ENCODE peak calls at places on chromosomes 7 and 10, in nine cellular contexts. I is A549; J is right lobe of liver; H is psoas muscle; G is CD8-positive, alpha-beta T cell; P is upper lobe of right lung; X is left lung; K is naive thymus-derived CD4-positive, alpha-beta T cell; Z is spleen. O is an unnamed sample. For H3K9me3, the result is how much of the 10 kb centered on the place peaks cover.

GRCh38 chr7:88224596-88225275 is 4.9 kb upstream of the SRI start:
- DNase-seq in I (no peak), J (no peak), H (no peak), G (no peak), P (no peak), X (no peak), K (no peak), Z (no peak), O (no peak)

GRCh38 chr7:32102432-32102851 is 32.2 kb upstream of the PDE1C start:
- DNase-seq in I (no peak), J (no peak), H (no peak), G (no peak), P (no peak), X (no peak), K (no peak), Z (no peak), O (no peak)

GRCh38 chr10:117955171-117955570 is 91.6 kb downstream of the RAB11FIP2 start:
- DNase-seq in I (no peak), J (no peak), H (no peak), G (no peak), P (no peak), X (no peak), K (no peak), Z (no peak), O (no peak)

GRCh38 chr10:132748545-132749427 is 37.2 kb downstream of the NKX6-2 start:
- DNase-seq in I (no peak), J (no peak), H (no peak), G (no peak), P (no peak), X (no peak), K (no peak), Z (no peak), O (no peak)

GRCh38 chr10:36880898-36881297 is 244.5 kb upstream of the ANKRD30A start:
- DNase-seq in I (peak), J (no peak), H (no peak), G (no peak), P (no peak), X (no peak), K (no peak), Z (no peak), O (peak)

GRCh38 chr7:2107386-2108085 is 125.2 kb downstream of the MAD1L1 start:
- DNase-seq in I (no peak), J (no peak), H (no peak), G (no peak), P (no peak), X (no peak), K (no peak), Z (no peak), O (no peak)

GRCh38 chr10:90742189-90742588 is 115.7 kb downstream of the HTR7 start:
- DNase-seq in I (no peak), J (no peak), H (no peak), G (no peak), P (no peak), X (no peak), K (no peak), Z (no peak), O (no peak)

GRCh38 chr7:80496586-80496985 is 15.3 kb downstream of the GNAT3 start:
- DNase-seq in I (no peak), J (no peak), H (no peak), G (no peak), P (no peak), X (no peak), K (no peak), Z (no peak), O (no peak)

GRCh38 chr10:110671788-110672579 is 27.8 kb downstream of the RBM20 start:
- DNase-seq in I (peak), J (peak), H (peak), G (peak), P (peak), X (peak), K (peak), Z (peak), O (peak)

GRCh38 chr7:82755705-82756551 is 312.4 kb upstream of the CACNA2D1 start:
- DNase-seq in I (no peak), J (no peak), H (no peak), G (no peak), P (no peak), X (no peak), K (no peak), Z (no peak), O (no peak)

GRCh38 chr10:113752553-113752952 is 1.1 kb downstream of the PLEKHS1 start:
- DNase-seq in I (no peak), J (no peak), H (no peak), G (no peak), P (no peak), X (no peak), K (no peak), Z (no peak), O (no peak)

GRCh38 chr7:81926154-81926553 is 156.3 kb upstream of the HGF start:
- DNase-seq in I (no peak), J (no peak), H (no peak), G (no peak), P (no peak), X (no peak), K (no peak), Z (no peak), O (no peak)

GRCh38 chr10:126240483-126240882 is 147.8 kb downstream of the ADAM12 start:
- DNase-seq in I (no peak), J (no peak), H (no peak), G (no peak), P (no peak), X (peak), K (no peak), Z (no peak), O (no peak)

GRCh38 chr10:35000936-35001335 is 89.2 kb downstream of the CUL2 start:
- DNase-seq in I (no peak), J (no peak), H (no peak), G (no peak), P (no peak), X (no peak), K (no peak), Z (no peak), O (no peak)

GRCh38 chr10:56116684-56117083 is 244.4 kb downstream of the ZWINT start:
- DNase-seq in I (no peak), J (no peak), H (no peak), G (no peak), P (no peak), X (no peak), K (no peak), Z (no peak), O (peak)

GRCh38 chr7:94650652-94651051 is 5.3 kb downstream of the SGCE start:
- DNase-seq in I (no peak), J (no peak), H (no peak), G (no peak), P (no peak), X (no peak), K (no peak), Z (no peak), O (no peak)

GRCh38 chr7:81267508-81267907 is 348.7 kb upstream of the SEMA3C start:
- DNase-seq in I (no peak), J (no peak), H (no peak), G (no peak), P (no peak), X (no peak), K (no peak), Z (no peak), O (no peak)

GRCh38 chr7:158546626-158547025 is 41.0 kb downstream of the PTPRN2 start:
- DNase-seq in I (no peak), J (no peak), H (no peak), G (no peak), P (no peak), X (peak), K (no peak), Z (no peak), O (no peak)

GRCh38 chr7:158548726-158549125 is 38.9 kb downstream of the PTPRN2 start:
- DNase-seq in I (no peak), J (peak), H (no peak), G (no peak), P (no peak), X (peak), K (no peak), Z (peak), O (no peak)

GRCh38 chr7:158549176-158549833 is 38.3 kb downstream of the PTPRN2 start:
- DNase-seq in I (no peak), J (peak), H (peak), G (no peak), P (no peak), X (peak), K (no peak), Z (peak), O (no peak)

GRCh38 chr7:158546214-158546613 is 41.4 kb downstream of the PTPRN2 start:
- DNase-seq in I (no peak), J (no peak), H (no peak), G (no peak), P (no peak), X (peak), K (no peak), Z (no peak), O (no peak)

GRCh38 chr7:158547817-158548216 is 39.8 kb downstream of the PTPRN2 start:
- DNase-seq in I (no peak), J (no peak), H (no peak), G (no peak), P (no peak), X (peak), K (no peak), Z (no peak), O (no peak)
- H3K9me3 ChIP-seq in I (under half), J (under half), H (under half), G (under half), P (under half), X (under half), K (under half), Z (under half), O (under half)

GRCh38 chr7:50307368-50308012 is 3.0 kb downstream of the IKZF1 start:
- DNase-seq in I (no peak), J (no peak), H (no peak), G (peak), P (no peak), X (no peak), K (peak), Z (peak), O (no peak)

GRCh38 chr7:50308301-50309129 is 4.0 kb downstream of the IKZF1 start:
- DNase-seq in I (no peak), J (no peak), H (no peak), G (no peak), P (no peak), X (no peak), K (no peak), Z (no peak), O (no peak)

GRCh38 chr7:50310361-50310760 is 5.8 kb downstream of the IKZF1 start:
- DNase-seq in I (no peak), J (no peak), H (no peak), G (no peak), P (no peak), X (no peak), K (no peak), Z (no peak), O (no peak)

GRCh38 chr7:50309130-50309478 is 4.6 kb downstream of the IKZF1 start:
- DNase-seq in I (no peak), J (no peak), H (no peak), G (no peak), P (no peak), X (no peak), K (no peak), Z (no peak), O (no peak)

GRCh38 chr7:50309736-50310135 is 5.2 kb downstream of the IKZF1 start:
- DNase-seq in I (no peak), J (no peak), H (no peak), G (no peak), P (no peak), X (no peak), K (no peak), Z (no peak), O (no peak)
- H3K4me3 ChIP-seq in I (no peak), J (no peak), H (no peak), G (peak), P (peak), X (no peak), K (peak), Z (peak), O (no peak)

GRCh38 chr10:38156416-38157269 is 62.5 kb downstream of the ZNF37A start:
- DNase-seq in I (no peak), J (no peak), H (no peak), G (no peak), P (no peak), X (peak), K (no peak), Z (no peak), O (no peak)
- H3K9me3 ChIP-seq in I (under half), J (under half), H (under half), G (under half), P (under half), X (under half), K (under half), Z (under half), O (under half)

DNA sequence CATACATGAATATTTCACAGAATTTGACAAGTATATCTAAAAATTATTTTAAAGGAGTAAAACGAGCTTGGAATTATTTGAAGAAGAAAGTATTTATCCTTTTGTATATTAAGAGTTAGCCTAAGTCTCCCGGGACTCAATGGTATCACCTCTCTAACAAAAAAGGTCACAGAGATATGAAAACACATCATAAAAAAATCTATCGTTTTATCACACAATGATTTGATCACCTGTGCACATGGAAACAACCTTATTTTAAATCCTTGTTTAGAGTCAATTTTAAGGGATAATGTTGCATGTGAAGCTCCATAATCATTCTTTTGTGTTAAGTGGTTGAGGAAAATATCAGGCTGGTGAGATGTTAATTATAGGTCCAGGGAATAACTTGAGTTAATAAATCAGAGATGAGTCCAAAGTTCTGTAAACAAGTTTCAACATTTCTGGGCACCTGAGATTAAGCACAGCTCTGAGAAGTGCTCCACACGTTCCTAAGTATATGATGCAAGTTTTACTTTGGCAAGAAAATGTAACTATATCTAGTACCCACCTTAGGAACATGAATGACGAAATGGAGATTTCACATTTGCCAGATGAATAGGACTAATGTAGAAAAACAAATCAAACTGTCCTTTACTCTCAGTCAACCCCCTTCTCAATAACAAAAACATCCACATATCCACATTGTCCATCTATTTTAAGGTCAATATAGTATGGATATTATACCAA is 148.5 kb upstream of the AKR1E2 start:
- DNase-seq in I (peak), J (no peak), H (no peak), G (no peak), P (no peak), X (no peak), K (no peak), Z (no peak), O (no peak)
- H3K4me3 ChIP-seq in I (peak), J (no peak), H (peak), G (no peak), P (no peak), X (no peak), K (no peak), Z (no peak), O (no peak)

GRCh38 chr7:12896316-12896715 is 208.9 kb downstream of the ARL4A start:
- DNase-seq in I (no peak), J (no peak), H (no peak), G (no peak), P (no peak), X (no peak), K (no peak), Z (no peak), O (no peak)

GRCh38 chr7:12890586-12890985 is 203.2 kb downstream of the ARL4A start:
- DNase-seq in I (no peak), J (no peak), H (no peak), G (no peak), P (no peak), X (no peak), K (no peak), Z (no peak), O (no peak)

GRCh38 chr7:12889391-12889790 is 202.0 kb downstream of the ARL4A start:
- DNase-seq in I (no peak), J (no peak), H (no peak), G (no peak), P (no peak), X (no peak), K (no peak), Z (no peak), O (no peak)

GRCh38 chr7:12895296-12895695 is 207.9 kb downstream of the ARL4A start:
- DNase-seq in I (no peak), J (no peak), H (no peak), G (no peak), P (no peak), X (no peak), K (no peak), Z (no peak), O (no peak)

DNA sequence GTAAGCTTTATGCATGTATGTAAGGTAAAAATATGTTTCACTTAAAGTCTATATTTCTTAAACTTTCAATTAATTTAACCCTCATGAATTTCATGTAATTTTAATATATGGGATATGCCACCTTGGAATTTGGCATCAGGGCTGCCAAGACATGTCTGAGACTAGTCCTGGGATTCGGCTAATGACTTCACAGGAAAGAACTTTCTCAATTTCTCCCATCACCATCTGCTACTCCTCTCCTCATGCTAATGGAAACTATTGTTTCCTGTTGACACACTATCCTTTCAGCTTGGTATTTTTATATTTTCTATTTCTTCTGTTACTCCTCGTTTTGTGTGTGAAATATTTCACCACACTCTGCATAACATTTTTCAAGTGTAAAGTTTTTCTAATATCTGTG is 205.9 kb downstream of the ARL4A start:
- DNase-seq in I (no peak), J (no peak), H (no peak), G (no peak), P (no peak), X (no peak), K (no peak), Z (no peak), O (no peak)
- H3K9me3 ChIP-seq in I (under half), J (under half), H (under half), G (under half), P (under half), X (under half), K (under half), Z (under half), O (under half)

GRCh38 chr7:142528608-142529408 is 220.5 kb upstream of the PRSS1 start:
- DNase-seq in I (no peak), J (no peak), H (no peak), G (no peak), P (no peak), X (no peak), K (no peak), Z (no peak), O (no peak)
- H3K4me3 ChIP-seq in I (no peak), J (no peak), H (no peak), G (no peak), P (no peak), X (no peak), K (no peak), Z (no peak), O (no peak)

DNA sequence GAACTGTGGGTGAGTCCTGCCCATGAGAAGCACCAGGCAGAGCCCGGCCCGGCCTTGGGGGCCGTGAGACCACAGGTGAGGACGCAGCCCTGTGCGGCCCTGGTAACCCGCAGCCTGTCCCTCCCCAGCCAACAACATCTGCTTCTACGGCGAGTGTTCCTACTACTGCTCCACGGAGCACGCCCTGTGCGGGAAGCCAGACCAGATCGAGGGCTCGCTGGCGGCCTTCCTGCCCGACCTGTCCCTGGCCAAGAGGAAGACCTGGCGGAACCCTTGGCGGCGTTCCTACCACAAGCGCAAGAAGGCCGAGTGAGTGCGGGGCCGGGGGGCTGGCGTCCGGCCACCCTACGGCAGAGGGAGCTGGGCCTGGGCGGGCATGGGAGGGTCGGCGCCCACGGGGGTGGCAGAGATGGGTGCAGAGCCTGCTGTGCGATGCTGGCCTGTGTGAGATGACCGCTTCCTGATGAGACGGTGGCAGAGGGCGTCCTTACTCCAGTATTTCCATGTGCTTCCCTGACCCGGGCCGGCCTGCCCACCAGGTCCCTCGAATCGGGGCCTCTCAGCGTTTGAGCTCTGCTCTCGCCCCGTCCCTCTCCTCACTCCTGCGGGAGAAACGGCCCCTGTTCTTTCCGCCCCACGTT is 34.1 kb upstream of the FOXL3 start:
- DNase-seq in I (no peak), J (peak), H (peak), G (no peak), P (no peak), X (peak), K (no peak), Z (no peak), O (no peak)
- H3K9me3 ChIP-seq in I (under half), J (under half), H (under half), G (under half), P (under half), X (under half), K (under half), Z (under half), O (under half)

DNA sequence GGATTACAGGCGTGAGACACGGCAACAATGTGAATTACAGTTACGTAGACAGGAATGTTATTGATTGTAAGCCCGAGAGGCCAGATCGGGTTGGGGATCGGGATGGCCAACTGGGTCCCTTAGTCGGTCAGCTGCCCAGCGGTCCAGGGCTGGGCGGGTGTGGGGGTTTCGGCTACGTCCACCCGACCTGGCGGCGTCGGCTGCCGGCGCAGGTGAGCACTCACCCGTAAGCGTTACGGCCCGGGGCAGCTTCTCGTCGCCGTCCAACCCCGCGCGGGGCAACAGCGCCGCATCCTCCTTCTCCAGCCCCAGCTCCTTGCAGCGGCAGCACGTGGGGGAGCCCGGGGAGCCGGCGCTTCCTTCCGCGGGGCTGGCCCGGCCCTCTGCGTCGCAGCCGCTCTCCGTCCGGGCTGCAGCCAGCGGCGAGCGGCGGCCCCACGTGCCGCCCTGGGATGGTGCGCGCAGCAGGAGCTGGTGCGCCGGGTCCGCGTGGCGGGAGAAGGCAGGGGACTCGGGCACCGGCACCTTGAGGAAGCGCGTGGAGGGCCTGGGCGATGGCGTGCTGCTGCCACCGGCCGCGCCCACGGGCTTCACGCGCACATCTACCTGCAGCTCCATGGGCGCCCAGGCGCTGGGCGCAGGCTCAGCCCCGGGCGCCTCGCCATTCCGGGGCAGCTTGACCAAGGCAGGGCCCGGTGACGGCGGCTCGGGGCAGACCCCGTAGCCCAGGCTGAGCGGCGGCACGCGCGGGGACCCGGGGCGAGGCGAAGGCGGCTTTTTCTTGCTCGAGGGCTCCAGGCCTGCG is 609 bp downstream of the KLRG2 start:
- DNase-seq in I (no peak), J (no peak), H (no peak), G (no peak), P (peak), X (peak), K (peak), Z (no peak), O (no peak)
- H3K4me3 ChIP-seq in I (peak), J (peak), H (peak), G (peak), P (peak), X (peak), K (peak), Z (peak), O (peak)

O was measured in HAP-1.